ENCODE peak calls at places on chromosomes 16 and 17, in seven cellular contexts. One of them, this sample, is unnamed. For H3K27me3 and H3K36me3, the result is how much of the 10 kb centered on the place peaks cover.

GRCh38 chr17:4721203-4722135 is 9.8 kb upstream of the MED11 start:
- DNase-seq in heart right ventricle: no peak
- DNase-seq in GM12878: no peak
- DNase-seq in sigmoid colon: no peak
- DNase-seq in tibial nerve: no peak
- DNase-seq in MM.1S: peak
- DNase-seq in IMR-90: peak
- DNase-seq in this sample: no peak

GRCh38 chr16:4641876-4642275 is 17.2 kb downstream of the MGRN1 start:
- DNase-seq in IMR-90: no peak
- DNase-seq in GM12878: no peak
- DNase-seq in heart right ventricle: no peak
- DNase-seq in sigmoid colon: no peak
- DNase-seq in MM.1S: no peak
- DNase-seq in tibial nerve: no peak
- DNase-seq in this sample: no peak

GRCh38 chr17:34081269-34081668 is 173.8 kb upstream of the CCL2 start:
- DNase-seq in sigmoid colon: no peak
- DNase-seq in GM12878: no peak
- DNase-seq in IMR-90: peak
- DNase-seq in MM.1S: no peak
- DNase-seq in tibial nerve: no peak
- DNase-seq in heart right ventricle: no peak
- DNase-seq in this sample: no peak

GRCh38 chr17:57823469-57824401 is 26.1 kb downstream of the MRPS23 start:
- DNase-seq in GM12878: no peak
- DNase-seq in IMR-90: peak
- DNase-seq in sigmoid colon: no peak
- DNase-seq in tibial nerve: no peak
- DNase-seq in heart right ventricle: no peak
- DNase-seq in MM.1S: no peak
- DNase-seq in this sample: no peak

GRCh38 chr17:68355093-68355492 is 63.8 kb downstream of the ARSG start:
- DNase-seq in sigmoid colon: no peak
- DNase-seq in IMR-90: peak
- DNase-seq in heart right ventricle: no peak
- DNase-seq in MM.1S: no peak
- DNase-seq in GM12878: no peak
- DNase-seq in tibial nerve: no peak
- DNase-seq in this sample: no peak

GRCh38 chr17:83100853-83101391 is 21.5 kb downstream of the METRNL start:
- DNase-seq in sigmoid colon: no peak
- DNase-seq in heart right ventricle: no peak
- DNase-seq in GM12878: no peak
- DNase-seq in MM.1S: peak
- DNase-seq in IMR-90: no peak
- DNase-seq in tibial nerve: no peak
- DNase-seq in this sample: no peak

GRCh38 chr17:57211543-57211942 is 44.8 kb upstream of the MSI2 start:
- DNase-seq in GM12878: no peak
- DNase-seq in sigmoid colon: no peak
- DNase-seq in tibial nerve: no peak
- DNase-seq in MM.1S: no peak
- DNase-seq in heart right ventricle: no peak
- DNase-seq in IMR-90: peak
- DNase-seq in this sample: no peak

GRCh38 chr16:61382435-61382834 is 653.8 kb downstream of the CDH8 start:
- DNase-seq in MM.1S: no peak
- DNase-seq in heart right ventricle: no peak
- DNase-seq in tibial nerve: no peak
- DNase-seq in IMR-90: no peak
- DNase-seq in GM12878: no peak
- DNase-seq in sigmoid colon: no peak
- DNase-seq in this sample: no peak

DNA sequence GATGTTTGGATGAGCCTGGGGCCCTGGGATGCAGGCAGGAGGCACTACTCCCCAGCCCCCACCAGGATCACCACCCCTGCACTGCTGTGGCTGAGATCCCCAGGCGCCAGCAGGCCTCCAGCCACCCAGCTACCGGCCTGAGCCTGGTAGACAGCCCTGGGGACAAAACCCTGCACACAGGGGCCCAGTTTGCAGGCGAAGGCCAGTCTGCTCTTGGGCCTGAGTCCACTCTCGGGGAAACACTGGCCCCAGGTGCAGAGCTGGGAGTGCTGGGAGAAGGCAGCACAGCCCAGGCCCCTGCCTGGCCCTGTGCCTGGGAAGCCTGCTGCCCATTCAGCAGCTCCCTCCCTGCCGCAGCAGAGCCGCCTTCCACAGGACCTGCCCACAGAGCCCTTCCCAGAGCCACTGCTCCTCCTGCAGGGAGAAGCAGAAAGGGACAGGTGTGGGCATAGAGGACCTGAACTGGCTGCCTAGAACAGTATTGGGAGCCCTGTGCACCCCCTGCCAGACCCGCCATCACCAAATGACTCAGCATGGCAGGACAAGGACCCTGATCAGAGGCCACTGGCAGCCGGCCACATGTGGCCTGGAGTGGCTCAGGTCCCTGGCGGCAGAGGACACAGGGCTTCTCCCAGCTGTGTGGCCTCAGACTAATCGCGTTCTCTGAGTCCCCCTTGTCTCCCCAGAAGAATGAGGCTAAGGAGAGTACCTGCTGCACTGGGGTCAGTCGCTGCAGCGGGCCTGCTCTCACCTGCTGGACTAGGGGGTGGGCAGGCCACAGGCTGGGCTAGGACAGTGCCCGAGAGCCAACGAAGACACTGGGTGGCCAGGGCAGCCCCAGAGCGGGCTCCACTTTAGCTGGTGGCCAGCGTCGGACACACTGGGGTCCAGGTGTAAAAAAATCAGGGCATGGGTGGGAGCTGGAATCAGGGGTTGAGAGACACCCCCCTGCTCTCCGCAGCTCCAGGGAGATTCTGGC is 10.7 kb downstream of the MSRB1 start:
- DNase-seq in GM12878: no peak
- DNase-seq in tibial nerve: no peak
- DNase-seq in IMR-90: no peak
- DNase-seq in heart right ventricle: no peak
- DNase-seq in sigmoid colon: no peak
- DNase-seq in MM.1S: no peak
- DNase-seq in this sample: no peak
- TF ChIP-seq CTCF in GM12878: no peak
- TF ChIP-seq CTCF in tibial nerve: no peak
- TF ChIP-seq CTCF in IMR-90: peak
- TF ChIP-seq CTCF in heart right ventricle: no peak
- TF ChIP-seq CTCF in sigmoid colon: no peak
- TF ChIP-seq CTCF in MM.1S: no peak
- TF ChIP-seq CTCF in this sample: peak

DNA sequence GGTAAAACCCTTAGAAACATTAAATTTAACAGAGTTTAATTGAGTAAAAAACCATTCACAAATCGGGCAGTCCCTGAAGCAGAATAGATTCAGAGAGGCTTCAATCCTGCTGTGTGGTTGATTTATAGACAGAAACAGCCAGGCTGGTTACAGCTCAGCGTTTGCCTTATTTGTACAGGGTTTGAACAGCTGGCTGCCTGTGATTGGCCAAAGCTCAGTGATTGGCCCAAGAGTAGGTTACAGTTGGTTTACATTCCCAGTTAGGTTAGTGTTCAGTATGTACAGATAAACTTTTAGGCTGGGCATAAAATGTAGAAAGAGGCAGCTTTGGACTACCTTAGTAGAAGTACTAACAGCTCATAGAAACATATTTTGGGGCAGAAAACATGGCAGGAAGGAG is 210.4 kb upstream of the ELAC2 start:
- DNase-seq in GM12878: no peak
- DNase-seq in sigmoid colon: no peak
- DNase-seq in heart right ventricle: no peak
- DNase-seq in tibial nerve: no peak
- DNase-seq in IMR-90: no peak
- DNase-seq in MM.1S: no peak
- DNase-seq in this sample: no peak
- H3K27me3 ChIP-seq in GM12878: under half
- H3K27me3 ChIP-seq in sigmoid colon: under half
- H3K27me3 ChIP-seq in heart right ventricle: under half
- H3K27me3 ChIP-seq in tibial nerve: under half
- H3K27me3 ChIP-seq in IMR-90: under half
- H3K27me3 ChIP-seq in MM.1S: under half
- H3K27me3 ChIP-seq in this sample: under half

GRCh38 chr16:30082545-30083090 is 6.8 kb downstream of the PPP4C start:
- DNase-seq in GM12878: no peak
- DNase-seq in tibial nerve: no peak
- DNase-seq in MM.1S: no peak
- DNase-seq in IMR-90: no peak
- DNase-seq in sigmoid colon: no peak
- DNase-seq in heart right ventricle: no peak
- DNase-seq in this sample: no peak
- H3K36me3 ChIP-seq in GM12878: under half
- H3K36me3 ChIP-seq in tibial nerve: half or more
- H3K36me3 ChIP-seq in MM.1S: under half
- H3K36me3 ChIP-seq in IMR-90: half or more
- H3K36me3 ChIP-seq in sigmoid colon: under half
- H3K36me3 ChIP-seq in heart right ventricle: under half
- H3K36me3 ChIP-seq in this sample: half or more

DNA sequence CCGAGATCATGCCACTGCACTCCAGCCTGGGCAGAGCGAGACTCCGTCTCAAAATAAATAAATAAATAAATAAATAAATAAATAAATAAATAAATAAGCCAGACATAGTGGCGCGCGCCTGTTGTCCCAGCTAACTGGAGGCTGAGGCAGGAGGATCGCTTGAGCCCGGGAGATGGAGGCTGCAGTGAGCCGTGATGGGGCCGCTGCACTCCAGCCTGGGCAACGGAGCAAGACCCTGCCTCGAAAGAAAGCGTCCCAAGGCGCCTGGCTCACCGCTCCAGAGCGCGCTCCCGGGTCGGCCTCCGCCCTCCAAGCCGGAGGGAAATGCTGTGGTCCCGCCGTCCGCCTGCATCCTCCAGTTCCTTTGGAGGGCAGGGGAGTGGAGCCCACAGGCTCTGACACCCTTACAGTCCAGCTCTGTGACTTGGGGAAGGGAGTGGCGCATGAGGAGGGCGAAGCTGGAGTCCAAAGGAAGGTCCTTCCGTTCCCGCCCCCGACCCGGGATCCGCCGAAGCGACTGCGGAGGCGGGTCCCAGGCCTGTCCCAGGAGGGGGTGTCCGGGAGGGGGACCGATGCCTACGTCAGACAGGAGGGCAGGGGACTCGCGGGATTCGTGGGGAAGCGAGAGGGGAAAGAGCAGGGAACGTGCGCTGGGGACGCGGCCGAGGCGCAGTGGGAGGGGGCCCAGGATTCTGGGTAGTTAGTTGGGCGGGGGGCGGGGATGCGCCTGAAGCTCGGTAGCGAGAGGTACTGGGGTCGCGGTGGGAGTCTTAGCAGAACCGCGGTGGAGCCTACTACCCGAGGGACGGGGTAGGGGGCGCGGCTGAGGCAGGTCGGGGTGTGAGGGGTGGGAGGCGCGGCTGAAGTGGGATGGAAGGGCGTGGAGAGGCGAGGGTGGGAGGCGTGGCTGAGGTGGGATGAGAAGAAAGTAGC is 8.4 kb upstream of the TRPV2 start:
- DNase-seq in heart right ventricle: peak
- DNase-seq in sigmoid colon: no peak
- DNase-seq in IMR-90: no peak
- DNase-seq in MM.1S: no peak
- DNase-seq in tibial nerve: no peak
- DNase-seq in GM12878: peak
- DNase-seq in this sample: no peak
- TF ChIP-seq CTCF in heart right ventricle: no peak
- TF ChIP-seq CTCF in sigmoid colon: no peak
- TF ChIP-seq CTCF in IMR-90: no peak
- TF ChIP-seq CTCF in MM.1S: no peak
- TF ChIP-seq CTCF in tibial nerve: no peak
- TF ChIP-seq CTCF in GM12878: peak
- TF ChIP-seq CTCF in this sample: no peak

DNA sequence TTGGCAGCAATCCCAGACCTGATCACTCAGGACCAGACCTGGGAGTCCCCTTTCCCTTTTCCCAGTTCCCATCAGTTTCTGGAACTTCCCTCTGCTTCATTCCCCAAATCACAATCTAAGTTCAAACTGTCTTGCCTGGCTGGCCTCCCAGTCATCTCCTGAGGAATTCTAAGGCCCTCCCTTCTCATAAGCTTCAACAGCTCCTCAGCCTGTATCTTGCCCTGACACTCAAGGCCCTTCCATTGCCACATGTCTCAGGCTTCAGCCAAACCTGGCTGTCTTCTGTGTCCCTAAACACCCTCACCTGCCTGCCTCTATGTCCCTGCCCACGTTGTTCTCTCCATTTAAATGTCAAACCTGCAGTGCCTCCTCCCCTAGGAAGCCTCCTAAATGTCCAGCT is 11.9 kb upstream of the PHF12 start:
- DNase-seq in IMR-90: peak
- DNase-seq in sigmoid colon: peak
- DNase-seq in tibial nerve: no peak
- DNase-seq in MM.1S: no peak
- DNase-seq in heart right ventricle: no peak
- DNase-seq in GM12878: no peak
- DNase-seq in this sample: no peak
- H3K27me3 ChIP-seq in IMR-90: under half
- H3K27me3 ChIP-seq in sigmoid colon: under half
- H3K27me3 ChIP-seq in tibial nerve: under half
- H3K27me3 ChIP-seq in MM.1S: under half
- H3K27me3 ChIP-seq in heart right ventricle: under half
- H3K27me3 ChIP-seq in GM12878: under half
- H3K27me3 ChIP-seq in this sample: under half

DNA sequence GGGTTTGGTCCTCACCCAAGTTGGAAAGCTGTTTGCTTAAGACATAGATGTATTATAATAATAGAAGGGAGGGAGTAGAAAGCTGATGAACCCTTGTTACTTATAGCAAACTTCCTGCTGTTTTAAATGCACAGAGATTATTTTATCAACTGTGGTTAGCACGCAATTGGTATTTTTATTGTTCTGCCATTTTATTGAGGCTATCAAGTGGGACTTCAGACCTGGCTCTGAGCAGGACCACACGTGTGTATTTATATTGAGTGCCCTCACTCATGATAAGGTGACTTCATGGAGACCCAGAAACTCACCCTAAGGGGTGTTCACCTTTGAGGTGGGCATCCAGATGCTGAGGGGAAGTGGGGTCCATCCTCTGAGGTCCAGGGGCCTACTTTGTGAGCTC is 17.0 kb downstream of the KLHL36 start:
- DNase-seq in heart right ventricle: no peak
- DNase-seq in tibial nerve: no peak
- DNase-seq in sigmoid colon: no peak
- DNase-seq in GM12878: no peak
- DNase-seq in IMR-90: no peak
- DNase-seq in MM.1S: no peak
- DNase-seq in this sample: no peak
- H3K36me3 ChIP-seq in heart right ventricle: under half
- H3K36me3 ChIP-seq in tibial nerve: half or more
- H3K36me3 ChIP-seq in sigmoid colon: under half
- H3K36me3 ChIP-seq in GM12878: under half
- H3K36me3 ChIP-seq in IMR-90: under half
- H3K36me3 ChIP-seq in MM.1S: under half
- H3K36me3 ChIP-seq in this sample: under half

This sample was measured in BJ.